ENCODE peak calls at places on chromosomes 1 and 21, in four cellular contexts. One of them, this sample, is unnamed. For H3K27me3, the result is how much of the 10 kb centered on the place peaks cover.

GRCh38 chr21:17746920-17747319 is 72.2 kb downstream of the C21orf91 start:
- DNase-seq in iPS DF 6.9: no peak
- DNase-seq in neural progenitor cell: no peak
- DNase-seq in body of pancreas: no peak
- DNase-seq in this sample: no peak

GRCh38 chr1:65362545-65362944 is 53.2 kb downstream of the DNAJC6 start:
- DNase-seq in iPS DF 6.9: no peak
- DNase-seq in neural progenitor cell: no peak
- DNase-seq in body of pancreas: peak
- DNase-seq in this sample: peak

GRCh38 chr1:239987103-239987745 is 104.5 kb upstream of the FMN2 start:
- DNase-seq in iPS DF 6.9: no peak
- DNase-seq in neural progenitor cell: peak
- DNase-seq in body of pancreas: peak
- DNase-seq in this sample: peak

GRCh38 chr1:23868848-23869450 is 859 bp upstream of the FUCA1 start:
- DNase-seq in iPS DF 6.9: no peak
- DNase-seq in neural progenitor cell: no peak
- DNase-seq in body of pancreas: no peak
- DNase-seq in this sample: no peak

GRCh38 chr1:87805661-87806376 is 477.1 kb downstream of the LMO4 start:
- DNase-seq in iPS DF 6.9: no peak
- DNase-seq in neural progenitor cell: no peak
- DNase-seq in body of pancreas: peak
- DNase-seq in this sample: peak

GRCh38 chr1:31785020-31785946 is 21.1 kb upstream of the ADGRB2 start:
- DNase-seq in iPS DF 6.9: no peak
- DNase-seq in neural progenitor cell: no peak
- DNase-seq in body of pancreas: peak
- DNase-seq in this sample: no peak

GRCh38 chr1:15422871-15423270 is 13.2 kb downstream of the EFHD2 start:
- DNase-seq in iPS DF 6.9: no peak
- DNase-seq in neural progenitor cell: no peak
- DNase-seq in body of pancreas: peak
- DNase-seq in this sample: no peak

GRCh38 chr1:236098267-236098666 is 33.4 kb upstream of the NID1 start:
- DNase-seq in iPS DF 6.9: no peak
- DNase-seq in neural progenitor cell: no peak
- DNase-seq in body of pancreas: no peak
- DNase-seq in this sample: no peak

GRCh38 chr1:30816211-30817082 is 58.9 kb upstream of the LAPTM5 start:
- DNase-seq in iPS DF 6.9: no peak
- DNase-seq in neural progenitor cell: peak
- DNase-seq in body of pancreas: peak
- DNase-seq in this sample: peak

GRCh38 chr1:153803479-153804056 is 28.4 kb downstream of the SLC27A3 start:
- DNase-seq in iPS DF 6.9: no peak
- DNase-seq in neural progenitor cell: no peak
- DNase-seq in body of pancreas: no peak
- DNase-seq in this sample: no peak

GRCh38 chr1:226128487-226129075 is 58.0 kb downstream of the ACBD3 start:
- DNase-seq in iPS DF 6.9: no peak
- DNase-seq in neural progenitor cell: no peak
- DNase-seq in body of pancreas: no peak
- DNase-seq in this sample: peak

GRCh38 chr1:167263784-167264464 is 43.2 kb downstream of the POU2F1 start:
- DNase-seq in iPS DF 6.9: no peak
- DNase-seq in neural progenitor cell: no peak
- DNase-seq in body of pancreas: no peak
- DNase-seq in this sample: peak

GRCh38 chr1:153985341-153985912 is 712 bp downstream of the RAB13 start:
- DNase-seq in iPS DF 6.9: no peak
- DNase-seq in neural progenitor cell: no peak
- DNase-seq in body of pancreas: no peak
- DNase-seq in this sample: no peak

GRCh38 chr1:220768127-220768601 is 18.5 kb upstream of the MTARC1 start:
- DNase-seq in iPS DF 6.9: no peak
- DNase-seq in neural progenitor cell: no peak
- DNase-seq in body of pancreas: peak
- DNase-seq in this sample: no peak

GRCh38 chr1:241992734-241993133 is 6.2 kb downstream of the MAP1LC3C start:
- DNase-seq in iPS DF 6.9: no peak
- DNase-seq in neural progenitor cell: no peak
- DNase-seq in body of pancreas: no peak
- DNase-seq in this sample: no peak

GRCh38 chr1:31614538-31615005 is 2.9 kb upstream of the HCRTR1 start:
- DNase-seq in iPS DF 6.9: no peak
- DNase-seq in neural progenitor cell: no peak
- DNase-seq in body of pancreas: no peak
- DNase-seq in this sample: no peak

GRCh38 chr1:186082235-186082937 is 292.7 kb downstream of the TPR start:
- DNase-seq in iPS DF 6.9: no peak
- DNase-seq in neural progenitor cell: peak
- DNase-seq in body of pancreas: peak
- DNase-seq in this sample: peak

GRCh38 chr1:156281281-156282142 is 1.1 kb downstream of the SMG5 start:
- DNase-seq in iPS DF 6.9: no peak
- DNase-seq in neural progenitor cell: peak
- DNase-seq in body of pancreas: no peak
- DNase-seq in this sample: peak

GRCh38 chr1:153586347-153586746 is 20.7 kb upstream of the S100A2 start:
- DNase-seq in iPS DF 6.9: no peak
- DNase-seq in neural progenitor cell: no peak
- DNase-seq in body of pancreas: no peak
- DNase-seq in this sample: no peak

GRCh38 chr1:30735124-30735523 is 11.7 kb upstream of the MATN1 start:
- DNase-seq in iPS DF 6.9: no peak
- DNase-seq in neural progenitor cell: no peak
- DNase-seq in body of pancreas: no peak
- DNase-seq in this sample: no peak

GRCh38 chr1:72431810-72432209 is 149.5 kb upstream of the NEGR1 start:
- DNase-seq in iPS DF 6.9: no peak
- DNase-seq in neural progenitor cell: no peak
- DNase-seq in body of pancreas: no peak
- DNase-seq in this sample: peak

GRCh38 chr1:67610450-67610849 is 74.6 kb upstream of the GADD45A start:
- DNase-seq in iPS DF 6.9: no peak
- DNase-seq in neural progenitor cell: no peak
- DNase-seq in body of pancreas: no peak
- DNase-seq in this sample: no peak

GRCh38 chr1:28577052-28577678 is 14.9 kb upstream of the RAB42 start:
- DNase-seq in iPS DF 6.9: no peak
- DNase-seq in neural progenitor cell: no peak
- DNase-seq in body of pancreas: no peak
- DNase-seq in this sample: no peak

GRCh38 chr1:147273409-147274307 is 31.2 kb downstream of the CHD1L start:
- DNase-seq in iPS DF 6.9: peak
- DNase-seq in neural progenitor cell: peak
- DNase-seq in body of pancreas: peak
- DNase-seq in this sample: peak

GRCh38 chr21:36547464-36547863 is 67.5 kb upstream of the CLDN14 start:
- DNase-seq in iPS DF 6.9: no peak
- DNase-seq in neural progenitor cell: no peak
- DNase-seq in body of pancreas: no peak
- DNase-seq in this sample: no peak

GRCh38 chr1:160707171-160708109 is 4.2 kb downstream of the CD48 start:
- DNase-seq in iPS DF 6.9: no peak
- DNase-seq in neural progenitor cell: no peak
- DNase-seq in body of pancreas: no peak
- DNase-seq in this sample: no peak

GRCh38 chr1:111778541-111779051 is 22.9 kb downstream of the DDX20 start:
- DNase-seq in iPS DF 6.9: no peak
- DNase-seq in neural progenitor cell: peak
- DNase-seq in body of pancreas: no peak
- DNase-seq in this sample: no peak

GRCh38 chr1:183461350-183461749 is 10.9 kb upstream of the SMG7 start:
- DNase-seq in iPS DF 6.9: peak
- DNase-seq in neural progenitor cell: no peak
- DNase-seq in body of pancreas: peak
- DNase-seq in this sample: peak

GRCh38 chr1:220787069-220787614 is 429 bp downstream of the MTARC1 start:
- DNase-seq in iPS DF 6.9: no peak
- DNase-seq in neural progenitor cell: no peak
- DNase-seq in body of pancreas: peak
- DNase-seq in this sample: peak

GRCh38 chr1:116868386-116868785 is 41.3 kb upstream of the PTGFRN start:
- DNase-seq in iPS DF 6.9: no peak
- DNase-seq in neural progenitor cell: no peak
- DNase-seq in body of pancreas: no peak
- DNase-seq in this sample: no peak

GRCh38 chr1:196558424-196558823 is 49.8 kb downstream of the KCNT2 start:
- DNase-seq in iPS DF 6.9: no peak
- DNase-seq in neural progenitor cell: no peak
- DNase-seq in body of pancreas: no peak
- DNase-seq in this sample: peak

GRCh38 chr1:234564035-234565029 is 45.6 kb downstream of the IRF2BP2 start:
- DNase-seq in iPS DF 6.9: no peak
- DNase-seq in neural progenitor cell: no peak
- DNase-seq in body of pancreas: peak
- DNase-seq in this sample: peak

GRCh38 chr1:53061123-53061858 is 722 bp upstream of the PODN start:
- DNase-seq in iPS DF 6.9: no peak
- DNase-seq in neural progenitor cell: no peak
- DNase-seq in body of pancreas: no peak
- DNase-seq in this sample: no peak

GRCh38 chr21:31420354-31420753 is 76.3 kb upstream of the TIAM1 start:
- DNase-seq in iPS DF 6.9: no peak
- DNase-seq in neural progenitor cell: no peak
- DNase-seq in body of pancreas: no peak
- DNase-seq in this sample: no peak

GRCh38 chr1:46772571-46772970 is 26.3 kb upstream of the CYP4B1 start:
- DNase-seq in iPS DF 6.9: no peak
- DNase-seq in neural progenitor cell: no peak
- DNase-seq in body of pancreas: no peak
- DNase-seq in this sample: no peak

GRCh38 chr1:152486400-152487006 is 24.1 kb upstream of the LCE5A start:
- DNase-seq in iPS DF 6.9: no peak
- DNase-seq in neural progenitor cell: no peak
- DNase-seq in body of pancreas: no peak
- DNase-seq in this sample: no peak

GRCh38 chr1:24862775-24863483 is 67.1 kb downstream of the RUNX3 start:
- DNase-seq in iPS DF 6.9: no peak
- DNase-seq in neural progenitor cell: no peak
- DNase-seq in body of pancreas: no peak
- DNase-seq in this sample: no peak

GRCh38 chr1:3783651-3784474 is 11.3 kb downstream of the SMIM1 start:
- DNase-seq in iPS DF 6.9: no peak
- DNase-seq in neural progenitor cell: no peak
- DNase-seq in body of pancreas: no peak
- DNase-seq in this sample: no peak
- H3K27me3 ChIP-seq in iPS DF 6.9: under half
- H3K27me3 ChIP-seq in neural progenitor cell: under half
- H3K27me3 ChIP-seq in body of pancreas: under half
- H3K27me3 ChIP-seq in this sample: under half

DNA sequence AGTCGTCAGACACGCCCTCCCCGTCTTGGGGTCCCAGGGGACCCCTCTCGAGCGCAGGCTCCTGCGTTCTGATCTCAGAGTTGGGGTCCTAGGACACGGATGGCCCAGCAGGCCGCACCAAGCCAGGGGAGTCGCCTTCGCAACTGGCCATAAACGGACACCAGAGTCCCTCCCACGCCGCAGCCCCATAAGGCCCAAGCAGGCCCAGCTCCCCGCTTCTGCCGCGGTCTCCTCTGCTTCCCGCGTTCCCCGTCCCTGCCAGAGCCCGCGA is 633 bp downstream of the DMRTA2 start:
- DNase-seq in iPS DF 6.9: no peak
- DNase-seq in neural progenitor cell: no peak
- DNase-seq in body of pancreas: no peak
- DNase-seq in this sample: no peak
- H3K4me3 ChIP-seq in iPS DF 6.9: peak
- H3K4me3 ChIP-seq in neural progenitor cell: peak
- H3K4me3 ChIP-seq in body of pancreas: no peak
- H3K4me3 ChIP-seq in this sample: peak

GRCh38 chr1:214187933-214188332 is 93.0 kb upstream of the SMYD2 start:
- DNase-seq in iPS DF 6.9: no peak
- DNase-seq in neural progenitor cell: peak
- DNase-seq in body of pancreas: no peak
- DNase-seq in this sample: no peak
- H3K27me3 ChIP-seq in iPS DF 6.9: under half
- H3K27me3 ChIP-seq in neural progenitor cell: half or more
- H3K27me3 ChIP-seq in body of pancreas: under half
- H3K27me3 ChIP-seq in this sample: under half

GRCh38 chr21:19256934-19257660 is 853.5 kb upstream of the TMPRSS15 start:
- DNase-seq in iPS DF 6.9: no peak
- DNase-seq in neural progenitor cell: peak
- DNase-seq in body of pancreas: no peak
- DNase-seq in this sample: no peak

GRCh38 chr21:19261731-19262367 is 858.3 kb upstream of the TMPRSS15 start:
- DNase-seq in iPS DF 6.9: no peak
- DNase-seq in neural progenitor cell: no peak
- DNase-seq in body of pancreas: no peak
- DNase-seq in this sample: no peak
- H3K4me3 ChIP-seq in iPS DF 6.9: no peak
- H3K4me3 ChIP-seq in neural progenitor cell: no peak
- H3K4me3 ChIP-seq in body of pancreas: no peak
- H3K4me3 ChIP-seq in this sample: no peak

GRCh38 chr1:155018617-155019348 is 14.8 kb downstream of the DCST2 start:
- DNase-seq in iPS DF 6.9: no peak
- DNase-seq in neural progenitor cell: peak
- DNase-seq in body of pancreas: no peak
- DNase-seq in this sample: no peak
- H3K27me3 ChIP-seq in iPS DF 6.9: under half
- H3K27me3 ChIP-seq in neural progenitor cell: under half
- H3K27me3 ChIP-seq in body of pancreas: under half
- H3K27me3 ChIP-seq in this sample: under half

GRCh38 chr21:34648739-34649297 is 20.0 kb upstream of the CLIC6 start:
- DNase-seq in iPS DF 6.9: no peak
- DNase-seq in neural progenitor cell: no peak
- DNase-seq in body of pancreas: no peak
- DNase-seq in this sample: no peak

GRCh38 chr21:34651032-34651431 is 17.8 kb upstream of the CLIC6 start:
- DNase-seq in iPS DF 6.9: no peak
- DNase-seq in neural progenitor cell: no peak
- DNase-seq in body of pancreas: no peak
- DNase-seq in this sample: no peak

GRCh38 chr21:34649400-34649799 is 19.4 kb upstream of the CLIC6 start:
- DNase-seq in iPS DF 6.9: no peak
- DNase-seq in neural progenitor cell: no peak
- DNase-seq in body of pancreas: no peak
- DNase-seq in this sample: no peak

GRCh38 chr21:34653522-34653921 is 15.3 kb upstream of the CLIC6 start:
- DNase-seq in iPS DF 6.9: no peak
- DNase-seq in neural progenitor cell: no peak
- DNase-seq in body of pancreas: no peak
- DNase-seq in this sample: no peak

GRCh38 chr21:34651642-34652041 is 17.2 kb upstream of the CLIC6 start:
- DNase-seq in iPS DF 6.9: no peak
- DNase-seq in neural progenitor cell: no peak
- DNase-seq in body of pancreas: no peak
- DNase-seq in this sample: no peak
- H3K4me3 ChIP-seq in iPS DF 6.9: no peak
- H3K4me3 ChIP-seq in neural progenitor cell: no peak
- H3K4me3 ChIP-seq in body of pancreas: no peak
- H3K4me3 ChIP-seq in this sample: no peak

GRCh38 chr21:44499631-44500030 is 40.4 kb downstream of the KRTAP10-1 start:
- DNase-seq in iPS DF 6.9: no peak
- DNase-seq in neural progenitor cell: no peak
- DNase-seq in body of pancreas: no peak
- DNase-seq in this sample: no peak
- H3K27me3 ChIP-seq in iPS DF 6.9: under half
- H3K27me3 ChIP-seq in neural progenitor cell: under half
- H3K27me3 ChIP-seq in body of pancreas: under half
- H3K27me3 ChIP-seq in this sample: under half

This sample was measured in bronchial epithelial cell.